ENCODE peak calls at places on chromosomes 11 and 22, in four cellular contexts. U is vagina; N is brain pericyte; X is Jurkat, Clone E6-1. I is an unnamed sample.

GRCh38 chr22:37161442-37161841 is 11.7 kb upstream of the IL2RB start:
- DNase-seq in X (peak; percentile 19), N (no peak), U (no peak), I (no peak)

GRCh38 chr22:21907638-21908522 is 40.4 kb upstream of the MAPK1 start:
- DNase-seq in X (no peak), N (no peak), U (no peak), I (no peak)

GRCh38 chr11:93160156-93160555 is 37.6 kb downstream of the SLC36A4 start:
- DNase-seq in N (no peak), X (no peak), U (no peak), I (no peak)

GRCh38 chr11:22304337-22304961 is 33.7 kb upstream of the SLC17A6 start:
- DNase-seq in U (no peak), X (peak; percentile 28), N (no peak), I (no peak)

GRCh38 chr11:130449996-130450419 is 1.6 kb downstream of the ADAMTS15 start:
- DNase-seq in X (no peak), U (no peak), N (peak; percentile 74), I (peak; percentile 91)

GRCh38 chr11:66987158-66987620 is 12.1 kb downstream of the C11orf86 start:
- DNase-seq in X (no peak), U (no peak), N (no peak), I (peak; percentile 19)

GRCh38 chr22:37283393-37283937 is 1.2 kb downstream of the CYTH4 start:
- DNase-seq in U (no peak), X (no peak), N (no peak), I (no peak)

GRCh38 chr11:75603791-75604736 is 42.0 kb downstream of the SERPINH1 start:
- DNase-seq in U (no peak), N (no peak), X (no peak), I (no peak)

GRCh38 chr22:31229402-31230140 is 17.5 kb downstream of the LIMK2 start:
- DNase-seq in N (no peak), U (no peak), X (no peak), I (peak; percentile 47)

GRCh38 chr11:88414385-88414861 is 76.9 kb upstream of the CTSC start:
- DNase-seq in U (no peak), X (peak; percentile 85), N (peak; percentile 53), I (no peak)

GRCh38 chr11:118635642-118636041 is 28.2 kb downstream of the PHLDB1 start:
- DNase-seq in N (no peak), X (no peak), U (no peak), I (no peak)

GRCh38 chr22:29308148-29308790 is 1.8 kb downstream of the GAS2L1 start:
- DNase-seq in N (no peak), X (no peak), U (no peak), I (no peak)

GRCh38 chr22:23248583-23248982 is 68.3 kb downstream of the BCR start:
- DNase-seq in U (no peak), N (no peak), X (no peak), I (no peak)

GRCh38 chr22:42902875-42903510 is 45.9 kb upstream of the ARFGAP3 start:
- DNase-seq in N (no peak), U (no peak), X (no peak), I (no peak)

GRCh38 chr11:134052395-134052987 is 16.4 kb upstream of the JAM3 start:
- DNase-seq in U (peak; percentile 84), N (no peak), X (no peak), I (no peak)

GRCh38 chr11:67303132-67303988 is at the start of gene SSH3:
- DNase-seq in U (no peak), N (no peak), X (no peak), I (peak; percentile 83)

I was measured in left ventricle myocardium inferior.